ENCODE peak calls at places on chromosomes 2 and 18, in six cellular contexts. Q is cardiac fibroblast, Y is Calu3, Z is hepatocyte, P is bronchial epithelial cell, F is mesothelial cell of epicardium. C is an unnamed sample.

GRCh38 chr2:240200230-240201051 is 60.0 kb upstream of the OTOS start:
- DNase-seq in Q (no peak), Y (no peak), Z (no peak), P (no peak), F (peak; percentile 36), C (no peak)

GRCh38 chr18:14907420-14907819 is 159.4 kb downstream of the ANKRD30B start:
- DNase-seq in Q (no peak), Y (no peak), Z (no peak), P (no peak), F (no peak), C (no peak)

GRCh38 chr2:189581354-189582139 is 961 bp upstream of the SLC40A1 start:
- DNase-seq in Q (no peak), Y (peak; percentile 42), Z (peak; percentile 53), P (no peak), F (no peak), C (peak; percentile 26)

GRCh38 chr2:162025121-162025911 is 48.7 kb downstream of the DPP4 start:
- DNase-seq in Q (no peak), Y (no peak), Z (no peak), P (no peak), F (no peak), C (no peak)

GRCh38 chr18:75244336-75244735 is 33.7 kb downstream of the TSHZ1 start:
- DNase-seq in Q (no peak), Y (peak; percentile 40), Z (peak; percentile 34), P (no peak), F (no peak), C (no peak)

GRCh38 chr18:413263-413662 is 87.2 kb downstream of the COLEC12 start:
- DNase-seq in Q (peak; percentile 74), Y (no peak), Z (no peak), P (peak; percentile 18), F (no peak), C (no peak)

GRCh38 chr2:146477383-146477782 is 1367.4 kb upstream of the ACVR2A start:
- DNase-seq in Q (no peak), Y (no peak), Z (no peak), P (no peak), F (no peak), C (no peak)

GRCh38 chr2:58032751-58033055 is 13.9 kb upstream of the VRK2 start:
- DNase-seq in Q (no peak), Y (no peak), Z (no peak), P (no peak), F (no peak), C (no peak)

GRCh38 chr2:173075056-173075780 is 428 bp upstream of the MAP3K20 start:
- DNase-seq in Q (no peak), Y (no peak), Z (no peak), P (no peak), F (no peak), C (no peak)

GRCh38 chr2:69007169-69007568 is 5.8 kb upstream of the ANTXR1 start:
- DNase-seq in Q (no peak), Y (no peak), Z (no peak), P (no peak), F (no peak), C (no peak)

GRCh38 chr2:227186751-227187150 is 22.3 kb downstream of the COL4A3 start:
- DNase-seq in Q (peak; percentile 61), Y (no peak), Z (no peak), P (no peak), F (no peak), C (no peak)

GRCh38 chr18:9095297-9096012 is 7.0 kb upstream of the NDUFV2 start:
- DNase-seq in Q (peak; percentile 66), Y (no peak), Z (peak; percentile 24), P (no peak), F (no peak), C (no peak)

GRCh38 chr2:220036431-220036830 is 409.0 kb downstream of the SLC4A3 start:
- DNase-seq in Q (peak; percentile 18), Y (no peak), Z (no peak), P (no peak), F (no peak), C (no peak)

GRCh38 chr2:71935291-71935848 is 212.3 kb downstream of the CYP26B1 start:
- DNase-seq in Q (peak; percentile 84), Y (no peak), Z (no peak), P (no peak), F (peak; percentile 34), C (no peak)

GRCh38 chr18:43596106-43596712 is 318.9 kb upstream of the SYT4 start:
- DNase-seq in Q (peak; percentile 56), Y (no peak), Z (peak; percentile 36), P (peak; percentile 52), F (no peak), C (no peak)
- TF ChIP-seq CTCF in Q (peak; percentile 49), Y (no peak), Z (peak; percentile 63), P (peak; percentile 33), F (peak; percentile 41), C (peak; percentile 67)

DNA sequence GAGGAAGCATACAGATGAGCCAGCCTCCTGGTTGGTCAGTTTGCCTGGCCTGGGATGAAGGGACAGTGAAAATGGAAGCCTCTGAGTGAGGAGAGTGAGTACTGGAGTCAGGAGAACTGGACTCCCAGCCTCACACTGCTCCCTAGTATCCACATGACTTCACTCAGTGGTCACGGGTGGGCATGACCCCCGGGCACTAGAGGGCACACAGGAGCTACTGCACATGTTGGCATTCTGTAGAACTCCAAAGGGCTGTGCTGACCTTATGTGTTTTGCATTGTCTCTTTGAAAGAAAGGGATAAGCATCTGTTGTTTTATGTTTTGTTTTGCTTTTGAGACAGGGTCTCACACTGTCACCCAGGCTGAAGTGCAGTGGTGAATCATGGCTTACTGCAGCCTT is 23.7 kb downstream of the NCAPH start:
- DNase-seq in Q (no peak), Y (peak; percentile 50), Z (no peak), P (no peak), F (no peak), C (no peak)
- TF ChIP-seq CTCF in Q (no peak), Y (peak; percentile 24), Z (no peak), P (peak; percentile 34), F (no peak), C (peak; percentile 22)

DNA sequence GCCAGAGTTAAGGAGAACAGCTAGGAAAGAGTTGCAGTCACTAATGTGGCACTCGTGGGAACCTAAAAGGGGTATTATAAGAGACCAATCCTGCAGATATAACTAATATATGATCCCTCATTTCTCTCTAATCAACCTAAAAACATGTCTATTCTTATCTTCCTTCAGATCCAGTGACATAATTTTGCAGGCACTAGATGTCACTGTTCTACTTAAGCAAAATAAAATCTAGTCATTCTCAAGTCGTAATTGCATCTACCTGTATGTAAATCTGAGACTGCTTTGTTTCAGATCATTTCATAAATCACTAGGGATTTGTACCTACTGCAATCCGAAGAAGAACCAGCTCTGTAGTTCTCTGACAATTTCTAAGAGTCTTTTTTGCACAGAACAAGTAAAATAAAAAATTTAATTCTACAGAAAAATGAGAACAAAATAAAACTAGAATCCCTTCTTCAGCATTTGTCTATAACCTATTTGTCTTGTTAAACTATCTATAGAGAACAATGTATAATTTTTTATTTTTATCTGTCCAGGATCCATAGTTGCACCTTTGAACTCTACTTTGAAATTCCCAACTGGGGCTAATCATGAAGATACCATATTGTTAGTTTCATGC is 56.5 kb upstream of the ERBB4 start:
- DNase-seq in Q (peak; percentile 51), Y (no peak), Z (no peak), P (peak; percentile 72), F (no peak), C (no peak)
- TF ChIP-seq CTCF in Q (peak; percentile 15), Y (peak; percentile 31), Z (peak; percentile 52), P (peak; percentile 33), F (no peak), C (peak; percentile 10)

GRCh38 chr2:163613155-163613554 is 122.7 kb downstream of the FIGN start:
- DNase-seq in Q (no peak), Y (no peak), Z (no peak), P (no peak), F (no peak), C (no peak)

GRCh38 chr2:163612332-163612731 is 123.5 kb downstream of the FIGN start:
- DNase-seq in Q (no peak), Y (no peak), Z (no peak), P (no peak), F (no peak), C (no peak)

GRCh38 chr2:163607630-163608029 is 128.2 kb downstream of the FIGN start:
- DNase-seq in Q (no peak), Y (no peak), Z (no peak), P (no peak), F (no peak), C (no peak)

GRCh38 chr2:163611557-163611906 is 124.3 kb downstream of the FIGN start:
- DNase-seq in Q (no peak), Y (no peak), Z (no peak), P (no peak), F (no peak), C (no peak)

DNA sequence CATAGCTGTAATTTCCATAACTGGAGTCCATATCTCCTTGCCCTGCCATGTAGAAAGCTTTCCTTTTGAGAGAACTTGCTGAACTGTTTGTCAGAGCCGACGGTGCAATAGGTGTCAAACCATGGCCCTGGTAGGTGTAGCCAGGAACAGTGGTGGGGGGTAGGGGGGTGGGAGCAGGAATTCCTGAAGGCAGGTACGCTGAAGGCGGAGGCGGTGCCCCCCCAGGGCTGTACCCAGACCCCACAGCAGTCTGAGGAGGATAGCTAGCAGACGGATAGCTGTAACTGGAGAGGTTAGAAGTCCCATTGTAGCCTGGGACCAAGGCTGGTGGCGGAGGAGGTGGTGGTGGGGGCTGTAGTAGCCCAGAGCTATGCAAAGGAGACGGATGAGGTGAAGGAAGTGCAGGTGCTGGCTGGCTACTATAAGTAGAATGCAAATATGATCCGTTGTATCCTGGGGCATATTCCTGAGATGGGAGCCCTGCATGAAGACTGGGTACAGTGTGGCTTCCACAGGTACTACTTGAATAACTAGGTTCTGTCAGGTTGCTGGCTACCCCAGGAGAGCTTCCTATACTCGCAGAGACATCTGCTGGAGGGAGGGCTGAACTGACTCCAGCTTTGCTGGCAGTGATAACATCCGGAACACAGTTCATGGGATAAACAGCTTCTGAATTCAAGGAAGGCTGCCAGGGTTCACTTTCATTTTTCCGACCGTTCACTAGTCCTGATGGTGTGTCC is 124.8 kb downstream of the FIGN start:
- DNase-seq in Q (no peak), Y (peak; percentile 43), Z (peak; percentile 26), P (no peak), F (no peak), C (no peak)
- TF ChIP-seq CTCF in Q (no peak), Y (no peak), Z (peak; percentile 30), P (peak; percentile 21), F (no peak), C (peak; percentile 30)

GRCh38 chr2:107932986-107933385 is 53.3 kb upstream of the SLC5A7 start:
- DNase-seq in Q (peak; percentile 34), Y (no peak), Z (peak; percentile 21), P (peak; percentile 7), F (no peak), C (no peak)
- TF ChIP-seq CTCF in Q (peak; percentile 42), Y (no peak), Z (peak; percentile 79), P (peak; percentile 19), F (peak; percentile 17), C (peak; percentile 66)